ENCODE peak calls at places on chromosome 17, in eight cellular contexts. P, Y, U, W, J, E, H and Z are unnamed samples.

GRCh38 chr17:57004944-57005579 is 27.1 kb downstream of the SCPEP1 start:
- DNase-seq in P (no peak), Y (peak; percentile 58), U (no peak), W (no peak), J (no peak), E (no peak), H (no peak), Z (no peak)

GRCh38 chr17:80591788-80592187 is 47.1 kb downstream of the RPTOR start:
- DNase-seq in P (no peak), Y (no peak), U (no peak), W (no peak), J (no peak), E (no peak), H (no peak), Z (no peak)

GRCh38 chr17:81101614-81102306 is 63.5 kb upstream of the PVALEF start:
- DNase-seq in P (peak; percentile 84), Y (peak; percentile 85), U (peak; percentile 66), W (peak; percentile 70), J (no peak), E (peak; percentile 52), H (peak; percentile 78), Z (peak; percentile 34)

GRCh38 chr17:8965394-8966168 is at the start of gene PIK3R5:
- DNase-seq in P (peak; percentile 88), Y (peak; percentile 58), U (no peak), W (no peak), J (peak; percentile 75), E (no peak), H (peak; percentile 63), Z (no peak)

GRCh38 chr17:13437966-13438779 is 163.6 kb downstream of the HS3ST3A1 start:
- DNase-seq in P (no peak), Y (no peak), U (no peak), W (no peak), J (no peak), E (peak; percentile 56), H (no peak), Z (no peak)

GRCh38 chr17:50844117-50844700 is 8.8 kb downstream of the WFIKKN2 start:
- DNase-seq in P (no peak), Y (no peak), U (no peak), W (no peak), J (no peak), E (no peak), H (no peak), Z (no peak)

GRCh38 chr17:51612692-51613091 is 352.3 kb downstream of the UTP18 start:
- DNase-seq in P (no peak), Y (no peak), U (no peak), W (no peak), J (no peak), E (no peak), H (no peak), Z (no peak)

GRCh38 chr17:59372138-59372751 is 40.8 kb downstream of the YPEL2 start:
- DNase-seq in P (no peak), Y (no peak), U (no peak), W (no peak), J (no peak), E (peak; percentile 31), H (no peak), Z (peak; percentile 67)

GRCh38 chr17:27532269-27533067 is 76.2 kb downstream of the KSR1 start:
- DNase-seq in P (no peak), Y (peak; percentile 99), U (no peak), W (no peak), J (no peak), E (no peak), H (no peak), Z (no peak)

GRCh38 chr17:76091526-76092285 is 11.9 kb downstream of the EXOC7 start:
- DNase-seq in P (no peak), Y (no peak), U (no peak), W (no peak), J (no peak), E (no peak), H (no peak), Z (no peak)

GRCh38 chr17:79913451-79913850 is 74.2 kb upstream of the CBX4 start:
- DNase-seq in P (no peak), Y (no peak), U (no peak), W (no peak), J (no peak), E (no peak), H (no peak), Z (no peak)

GRCh38 chr17:2615882-2616281 is 22.4 kb downstream of the PAFAH1B1 start:
- DNase-seq in P (no peak), Y (no peak), U (no peak), W (no peak), J (no peak), E (no peak), H (no peak), Z (no peak)

GRCh38 chr17:20121359-20122235 is 112.4 kb downstream of the SPECC1 start:
- DNase-seq in P (peak; percentile 73), Y (peak; percentile 40), U (peak; percentile 59), W (peak; percentile 49), J (no peak), E (peak; percentile 27), H (peak; percentile 31), Z (peak; percentile 22)

GRCh38 chr17:19379306-19380075 is 1.2 kb downstream of the MAPK7 start:
- DNase-seq in P (no peak), Y (no peak), U (no peak), W (no peak), J (no peak), E (no peak), H (no peak), Z (no peak)

GRCh38 chr17:57257911-57258885 is 1.9 kb downstream of the MSI2 start:
- DNase-seq in P (no peak), Y (peak; percentile 42), U (no peak), W (peak; percentile 56), J (no peak), E (no peak), H (no peak), Z (no peak)

GRCh38 chr17:17913695-17914332 is 58.4 kb downstream of the TOM1L2 start:
- DNase-seq in P (peak; percentile 95), Y (no peak), U (peak; percentile 33), W (peak; percentile 99), J (peak; percentile 95), E (peak; percentile 75), H (no peak), Z (peak; percentile 39)

GRCh38 chr17:61015966-61016365 is 338.3 kb downstream of the BCAS3 start:
- DNase-seq in P (no peak), Y (no peak), U (no peak), W (no peak), J (no peak), E (no peak), H (no peak), Z (peak; percentile 29)

GRCh38 chr17:80774146-80774545 is 217.5 kb upstream of the CHMP6 start:
- DNase-seq in P (no peak), Y (no peak), U (no peak), W (peak; percentile 93), J (no peak), E (no peak), H (no peak), Z (no peak)

GRCh38 chr17:50498021-50498874 is 10.0 kb upstream of the MYCBPAP start:
- DNase-seq in P (no peak), Y (no peak), U (no peak), W (no peak), J (no peak), E (no peak), H (no peak), Z (no peak)

GRCh38 chr17:17328251-17328650 is 25.1 kb downstream of the NT5M start:
- DNase-seq in P (no peak), Y (no peak), U (no peak), W (no peak), J (no peak), E (no peak), H (no peak), Z (no peak)

GRCh38 chr17:39553326-39553945 is 54.3 kb downstream of the NEUROD2 start:
- DNase-seq in P (no peak), Y (no peak), U (no peak), W (no peak), J (no peak), E (peak; percentile 52), H (no peak), Z (no peak)

GRCh38 chr17:78180083-78180482 is 6.8 kb downstream of the TK1 start:
- DNase-seq in P (no peak), Y (no peak), U (no peak), W (no peak), J (no peak), E (no peak), H (no peak), Z (no peak)